ENCODE peak calls at places on chromosomes 16 and 17, in four cellular contexts. L, Y, V and D are unnamed samples.

GRCh38 chr17:22704674-22705073 is 1012.4 kb downstream of the KCNJ18 start:
- DNase-seq in L (no peak), Y (no peak), V (no peak), D (no peak)

GRCh38 chr17:82487898-82488297 is 29.4 kb downstream of the NARF start:
- DNase-seq in L (peak), Y (no peak), V (no peak), D (no peak)

GRCh38 chr16:81833751-81834150 is 54.7 kb downstream of the PLCG2 start:
- DNase-seq in L (no peak), Y (no peak), V (no peak), D (no peak)

GRCh38 chr17:78237403-78238012 is 6.1 kb downstream of the TMEM235 start:
- DNase-seq in L (no peak), Y (no peak), V (peak), D (no peak)

GRCh38 chr17:79028496-79029326 is 4.7 kb downstream of the C1QTNF1 start:
- DNase-seq in L (no peak), Y (no peak), V (peak), D (peak)

GRCh38 chr16:2385441-2385840 is 43.8 kb upstream of the CCNF start:
- DNase-seq in L (no peak), Y (no peak), V (peak), D (no peak)

GRCh38 chr17:31549121-31549524 is 157.6 kb downstream of the RAB11FIP4 start:
- DNase-seq in L (no peak), Y (no peak), V (no peak), D (no peak)

GRCh38 chr17:81558941-81559806 is 7.0 kb upstream of the FAAP100 start:
- DNase-seq in L (peak), Y (no peak), V (peak), D (no peak)

GRCh38 chr17:40218740-40219072 is 398 bp upstream of the WIPF2 start:
- DNase-seq in L (peak), Y (peak), V (peak), D (peak)

GRCh38 chr16:929227-929669 is 41.5 kb downstream of the LMF1 start:
- DNase-seq in L (peak), Y (no peak), V (peak), D (no peak)

GRCh38 chr17:10699861-10700260 is 2.5 kb downstream of the ADPRM start:
- DNase-seq in L (no peak), Y (no peak), V (no peak), D (no peak)

GRCh38 chr16:31134091-31134571 is 1.4 kb downstream of the PRSS8 start:
- DNase-seq in L (no peak), Y (no peak), V (no peak), D (no peak)

GRCh38 chr17:19728114-19728495 is 11.7 kb upstream of the SLC47A2 start:
- DNase-seq in L (peak), Y (peak), V (peak), D (peak)

GRCh38 chr17:47295037-47295873 is 28.5 kb upstream of the EFCAB13 start:
- DNase-seq in L (no peak), Y (no peak), V (no peak), D (no peak)

GRCh38 chr16:1458977-1459341 is 14.6 kb upstream of the CCDC154 start:
- DNase-seq in L (no peak), Y (no peak), V (no peak), D (no peak)

GRCh38 chr16:66070140-66070887 is 296.2 kb upstream of the CDH5 start:
- DNase-seq in L (peak), Y (no peak), V (no peak), D (peak)

GRCh38 chr16:1997591-1998359 is 8.0 kb downstream of the SYNGR3 start:
- DNase-seq in L (peak), Y (no peak), V (no peak), D (no peak)

GRCh38 chr17:13222931-13223330 is 205.1 kb upstream of the ELAC2 start:
- DNase-seq in L (no peak), Y (no peak), V (no peak), D (no peak)

GRCh38 chr16:49116873-49117272 is 164.8 kb downstream of the CBLN1 start:
- DNase-seq in L (no peak), Y (no peak), V (no peak), D (no peak)

GRCh38 chr16:88991813-88992350 is 14.9 kb upstream of the CBFA2T3 start:
- DNase-seq in L (no peak), Y (no peak), V (no peak), D (no peak)

GRCh38 chr16:49576941-49577340 is 203.3 kb downstream of the C16orf78 start:
- DNase-seq in L (no peak), Y (no peak), V (no peak), D (no peak)

GRCh38 chr16:30998852-30999761 is 11.3 kb downstream of the STX1B start:
- DNase-seq in L (no peak), Y (no peak), V (no peak), D (no peak)

GRCh38 chr17:37708616-37709212 is 36.1 kb downstream of the HNF1B start:
- DNase-seq in L (no peak), Y (no peak), V (peak), D (no peak)

GRCh38 chr17:18093616-18094408 is 6.1 kb downstream of the DRG2 start:
- DNase-seq in L (peak), Y (no peak), V (peak), D (peak)
- TF ChIP-seq CTCF in L (peak), Y (no peak), V (peak), D (no peak)

GRCh38 chr17:21061158-21061835 is 18.5 kb upstream of the USP22 start:
- DNase-seq in L (no peak), Y (no peak), V (peak), D (no peak)

GRCh38 chr17:21059761-21060160 is 16.9 kb upstream of the USP22 start:
- DNase-seq in L (no peak), Y (no peak), V (peak), D (no peak)

GRCh38 chr17:21061971-21062526 is 19.2 kb upstream of the USP22 start:
- DNase-seq in L (no peak), Y (no peak), V (no peak), D (no peak)

GRCh38 chr17:21058098-21058893 is 15.5 kb upstream of the USP22 start:
- DNase-seq in L (no peak), Y (no peak), V (peak), D (no peak)
- TF ChIP-seq CTCF in L (no peak), Y (no peak), V (peak), D (no peak)

DNA sequence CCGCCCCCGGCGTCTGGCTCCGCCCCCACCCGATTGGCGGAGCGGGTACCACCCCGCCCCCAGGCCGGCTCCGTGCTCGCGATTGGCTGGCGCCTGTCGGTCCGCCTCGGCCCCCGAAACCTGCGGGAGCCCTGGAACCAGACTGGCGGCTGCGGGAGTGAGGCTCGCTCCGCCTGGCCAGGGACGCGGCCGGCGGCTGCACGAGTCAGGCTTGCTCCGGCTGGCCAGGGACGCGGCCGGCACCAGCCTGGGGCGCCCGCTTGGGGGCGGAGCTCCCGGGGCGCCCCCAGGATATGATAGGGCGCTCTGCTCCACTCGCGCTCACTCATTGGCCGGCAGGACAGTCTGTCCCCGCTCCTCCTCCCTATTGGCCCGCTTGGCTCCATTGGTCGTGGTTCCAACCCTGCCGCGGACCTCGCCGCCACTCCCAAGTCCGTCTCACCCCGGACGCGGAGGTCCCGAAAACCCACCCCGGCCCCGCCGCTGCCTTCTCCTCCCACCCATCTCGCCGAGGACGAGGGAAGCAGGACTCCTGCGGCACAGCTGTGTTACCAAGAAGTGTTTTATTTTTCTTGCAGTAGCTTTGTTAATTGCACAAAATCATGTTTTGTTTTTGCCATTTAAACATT is 340 bp upstream of the ROGDI start:
- DNase-seq in L (peak), Y (peak), V (peak), D (peak)
- TF ChIP-seq CTCF in L (peak), Y (no peak), V (peak), D (no peak)

DNA sequence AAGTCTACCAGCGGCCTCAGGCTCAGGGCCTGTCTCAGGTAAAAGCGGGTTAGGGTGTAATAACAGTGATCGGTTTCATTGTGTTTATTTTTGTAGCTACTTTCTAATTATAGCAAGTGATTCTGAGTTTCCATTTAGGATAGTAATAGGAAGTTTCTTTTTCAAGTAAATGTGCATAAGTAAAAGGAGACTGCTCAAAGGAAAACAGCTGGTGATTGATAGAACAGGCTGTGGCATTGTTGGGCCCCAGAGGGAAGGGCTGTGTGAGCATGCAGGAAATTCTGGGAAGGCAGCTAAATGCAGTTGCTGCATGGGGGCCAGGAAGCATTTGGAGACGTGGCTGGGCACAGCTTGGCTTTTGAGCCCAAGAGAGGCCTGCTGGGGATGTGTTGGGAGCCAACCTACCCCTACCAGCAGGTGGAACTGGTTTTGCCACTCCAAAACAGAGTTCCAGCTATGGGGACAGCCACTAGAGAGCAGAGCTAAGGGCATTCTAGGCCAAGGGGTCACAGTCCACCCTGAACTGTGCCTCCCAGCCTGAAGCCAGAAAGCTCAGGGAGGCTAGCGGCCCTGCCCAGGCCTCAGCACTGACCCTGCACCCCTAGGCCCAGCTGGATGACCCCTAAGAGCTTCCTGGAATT is 12.6 kb downstream of the SNX20 start:
- DNase-seq in L (no peak), Y (no peak), V (no peak), D (no peak)
- TF ChIP-seq CTCF in L (no peak), Y (no peak), V (peak), D (no peak)

DNA sequence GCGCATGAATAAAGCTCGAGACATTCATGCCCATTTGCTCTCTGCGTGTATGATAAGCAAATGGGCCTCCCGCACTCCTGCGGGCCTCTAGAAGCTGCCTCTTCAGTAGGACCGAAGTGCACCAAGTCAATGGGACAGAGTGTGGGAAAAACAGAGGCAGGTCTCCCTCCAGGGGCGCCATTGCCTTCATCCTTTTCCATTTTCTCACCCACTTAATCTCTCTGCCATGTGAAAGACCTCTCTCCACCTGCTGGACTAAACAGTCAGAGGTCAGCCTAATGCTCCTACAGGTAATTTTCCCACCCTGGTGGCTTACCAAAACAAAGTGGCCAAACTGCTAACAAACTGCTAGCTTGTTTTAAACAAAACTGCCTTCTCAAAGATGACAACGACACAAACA is 210.9 kb downstream of the ZFHX3 start:
- DNase-seq in L (no peak), Y (no peak), V (peak), D (no peak)
- TF ChIP-seq CTCF in L (no peak), Y (no peak), V (peak), D (no peak)

GRCh38 chr16:47873434-47873833 is 282.4 kb downstream of the ABCC12 start:
- DNase-seq in L (no peak), Y (no peak), V (peak), D (no peak)
- TF ChIP-seq CTCF in L (no peak), Y (no peak), V (peak), D (no peak)

GRCh38 chr16:58510097-58510775 is 5.1 kb upstream of the SETD6 start:
- DNase-seq in L (peak), Y (no peak), V (no peak), D (no peak)

GRCh38 chr16:58513874-58514273 is 1.4 kb upstream of the SETD6 start:
- DNase-seq in L (no peak), Y (no peak), V (no peak), D (no peak)

GRCh38 chr16:58510776-58511628 is 4.3 kb upstream of the SETD6 start:
- DNase-seq in L (peak), Y (no peak), V (no peak), D (no peak)

GRCh38 chr16:58509256-58510096 is 5.8 kb upstream of the SETD6 start:
- DNase-seq in L (peak), Y (no peak), V (no peak), D (no peak)

GRCh38 chr16:58511933-58512815 is 3.1 kb upstream of the SETD6 start:
- DNase-seq in L (peak), Y (peak), V (peak), D (peak)
- TF ChIP-seq CTCF in L (peak), Y (no peak), V (peak), D (peak)

DNA sequence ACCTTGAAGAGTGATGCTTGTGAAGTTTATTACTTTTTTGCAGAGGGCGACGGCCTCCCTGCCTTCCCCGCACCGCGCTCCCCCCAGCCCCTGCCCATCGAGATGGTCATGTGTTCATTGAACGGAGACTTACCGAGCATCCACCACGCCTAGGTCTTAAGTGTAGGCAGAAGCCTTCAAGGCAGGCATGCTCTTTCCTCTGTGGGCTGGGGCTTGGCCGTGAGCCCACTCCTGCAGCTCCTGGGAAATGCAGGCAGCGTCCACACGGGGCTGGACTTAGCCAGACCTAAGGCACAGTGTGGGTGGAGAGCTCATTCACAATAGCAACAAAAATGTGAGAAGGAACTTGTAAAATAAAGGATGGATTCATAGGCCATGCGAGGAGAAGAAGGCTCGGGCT is 19.2 kb downstream of the RNF213 start:
- DNase-seq in L (peak), Y (no peak), V (no peak), D (peak)
- TF ChIP-seq CTCF in L (no peak), Y (no peak), V (no peak), D (no peak)

DNA sequence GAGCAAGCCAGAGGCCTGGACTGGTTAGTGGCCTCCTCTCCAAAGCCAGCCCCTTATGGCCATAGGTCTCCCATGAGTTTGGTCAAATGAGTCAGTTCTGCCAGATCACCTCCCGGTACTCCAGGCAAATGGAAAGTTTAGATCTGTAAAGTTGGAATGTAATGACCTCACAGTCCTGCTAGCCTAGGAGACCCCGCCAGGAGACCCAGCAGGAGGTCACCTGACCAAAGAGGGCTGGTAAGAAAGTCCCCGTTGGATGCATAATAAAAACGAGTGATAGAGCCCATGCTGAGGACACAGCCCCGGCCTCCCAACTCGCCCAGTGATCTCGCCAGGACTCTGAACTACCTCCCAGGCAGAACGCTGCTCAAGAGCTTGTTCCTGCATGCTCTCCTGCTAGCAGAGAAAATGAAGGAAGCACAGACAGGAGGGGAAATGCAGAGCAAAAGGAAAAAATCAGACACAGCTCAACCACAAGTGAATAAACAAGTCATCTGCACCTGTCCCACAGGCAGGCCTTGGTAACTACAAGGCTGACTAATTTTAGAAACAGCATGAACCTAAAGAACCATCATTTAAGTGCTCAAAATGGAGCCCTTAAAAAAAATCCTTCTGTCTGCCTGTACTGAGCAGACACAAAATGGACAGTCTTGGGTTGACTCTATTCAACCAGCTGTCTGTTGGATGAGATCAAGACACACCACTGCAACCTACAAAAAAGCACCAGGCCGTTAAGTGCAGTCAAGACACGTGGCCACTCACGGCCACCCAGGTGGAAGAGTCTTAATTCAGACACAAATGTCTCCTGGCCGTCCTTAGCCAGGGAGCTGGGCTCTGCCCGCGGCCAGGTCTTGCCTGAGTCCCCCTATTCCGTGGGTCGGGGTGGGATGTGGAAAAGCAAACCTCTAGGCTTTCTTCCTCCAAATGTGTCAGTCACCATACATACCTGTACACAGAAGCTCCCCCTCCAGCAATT is 9.2 kb downstream of the CDIP1 start:
- DNase-seq in L (no peak), Y (no peak), V (peak), D (no peak)
- TF ChIP-seq CTCF in L (no peak), Y (no peak), V (peak), D (no peak)